ENCODE peak calls at places on chromosomes 2 and 18, in ten cellular contexts. One of them, this sample, is unnamed.

GRCh38 chr2:200171761-200172482 is 134.6 kb upstream of the SPATS2L start:
- DNase-seq in Calu3: no peak
- DNase-seq in adrenal gland: no peak
- DNase-seq in dorsolateral prefrontal cortex: no peak
- DNase-seq in endothelial cell: no peak
- DNase-seq in astrocyte of the spinal cord: peak; percentile 82
- DNase-seq in cardiac muscle cell: no peak
- DNase-seq in AG10803: no peak
- DNase-seq in fibroblast of lung: peak; percentile 70
- DNase-seq in cardiac fibroblast: peak; percentile 48
- DNase-seq in this sample: no peak

GRCh38 chr2:96885432-96886137 is 15.7 kb upstream of the SEMA4C start:
- DNase-seq in endothelial cell: no peak
- DNase-seq in AG10803: no peak
- DNase-seq in dorsolateral prefrontal cortex: no peak
- DNase-seq in Calu3: no peak
- DNase-seq in cardiac fibroblast: no peak
- DNase-seq in adrenal gland: no peak
- DNase-seq in astrocyte of the spinal cord: no peak
- DNase-seq in cardiac muscle cell: no peak
- DNase-seq in fibroblast of lung: no peak
- DNase-seq in this sample: no peak

GRCh38 chr2:22360735-22361374 is 1024.1 kb upstream of the KLHL29 start:
- DNase-seq in AG10803: no peak
- DNase-seq in endothelial cell: no peak
- DNase-seq in astrocyte of the spinal cord: no peak
- DNase-seq in adrenal gland: no peak
- DNase-seq in cardiac muscle cell: no peak
- DNase-seq in dorsolateral prefrontal cortex: no peak
- DNase-seq in fibroblast of lung: no peak
- DNase-seq in Calu3: no peak
- DNase-seq in cardiac fibroblast: no peak
- DNase-seq in this sample: no peak

GRCh38 chr2:11753886-11754704 is 7.7 kb downstream of the LPIN1 start:
- DNase-seq in astrocyte of the spinal cord: peak; percentile 61
- DNase-seq in adrenal gland: peak; percentile 73
- DNase-seq in Calu3: peak; percentile 47
- DNase-seq in dorsolateral prefrontal cortex: no peak
- DNase-seq in endothelial cell: no peak
- DNase-seq in cardiac fibroblast: peak; percentile 71
- DNase-seq in AG10803: peak; percentile 52
- DNase-seq in fibroblast of lung: peak; percentile 75
- DNase-seq in cardiac muscle cell: peak; percentile 68
- DNase-seq in this sample: no peak

GRCh38 chr2:199814845-199815211 is 36.2 kb downstream of the FTCDNL1 start:
- DNase-seq in fibroblast of lung: no peak
- DNase-seq in Calu3: no peak
- DNase-seq in AG10803: no peak
- DNase-seq in endothelial cell: no peak
- DNase-seq in adrenal gland: no peak
- DNase-seq in cardiac fibroblast: no peak
- DNase-seq in cardiac muscle cell: no peak
- DNase-seq in dorsolateral prefrontal cortex: no peak
- DNase-seq in astrocyte of the spinal cord: no peak
- DNase-seq in this sample: no peak

GRCh38 chr18:60499675-60500074 is 127.1 kb upstream of the MC4R start:
- DNase-seq in AG10803: no peak
- DNase-seq in endothelial cell: no peak
- DNase-seq in Calu3: no peak
- DNase-seq in fibroblast of lung: no peak
- DNase-seq in cardiac fibroblast: no peak
- DNase-seq in adrenal gland: no peak
- DNase-seq in cardiac muscle cell: no peak
- DNase-seq in astrocyte of the spinal cord: no peak
- DNase-seq in dorsolateral prefrontal cortex: no peak
- DNase-seq in this sample: no peak

GRCh38 chr2:226664140-226664539 is 135.5 kb downstream of the IRS1 start:
- DNase-seq in endothelial cell: no peak
- DNase-seq in AG10803: no peak
- DNase-seq in cardiac fibroblast: no peak
- DNase-seq in astrocyte of the spinal cord: no peak
- DNase-seq in fibroblast of lung: no peak
- DNase-seq in dorsolateral prefrontal cortex: no peak
- DNase-seq in cardiac muscle cell: no peak
- DNase-seq in adrenal gland: peak; percentile 76
- DNase-seq in Calu3: no peak
- DNase-seq in this sample: no peak

GRCh38 chr2:24774373-24774772 is 18.8 kb downstream of the PTRHD1 start:
- DNase-seq in AG10803: no peak
- DNase-seq in cardiac muscle cell: no peak
- DNase-seq in fibroblast of lung: no peak
- DNase-seq in endothelial cell: no peak
- DNase-seq in Calu3: no peak
- DNase-seq in adrenal gland: no peak
- DNase-seq in dorsolateral prefrontal cortex: no peak
- DNase-seq in astrocyte of the spinal cord: no peak
- DNase-seq in cardiac fibroblast: no peak
- DNase-seq in this sample: no peak

GRCh38 chr2:210899131-210899530 is 342.7 kb downstream of the CPS1 start:
- DNase-seq in fibroblast of lung: peak; percentile 43
- DNase-seq in cardiac muscle cell: no peak
- DNase-seq in dorsolateral prefrontal cortex: no peak
- DNase-seq in AG10803: no peak
- DNase-seq in cardiac fibroblast: peak; percentile 43
- DNase-seq in adrenal gland: no peak
- DNase-seq in Calu3: no peak
- DNase-seq in endothelial cell: no peak
- DNase-seq in astrocyte of the spinal cord: peak; percentile 12
- DNase-seq in this sample: no peak

GRCh38 chr2:229096667-229097066 is 174.4 kb downstream of the PID1 start:
- DNase-seq in endothelial cell: no peak
- DNase-seq in AG10803: no peak
- DNase-seq in cardiac muscle cell: no peak
- DNase-seq in fibroblast of lung: no peak
- DNase-seq in Calu3: no peak
- DNase-seq in adrenal gland: no peak
- DNase-seq in dorsolateral prefrontal cortex: no peak
- DNase-seq in astrocyte of the spinal cord: peak; percentile 78
- DNase-seq in cardiac fibroblast: no peak
- DNase-seq in this sample: no peak

GRCh38 chr2:148533685-148534084 is 110.9 kb upstream of the EPC2 start:
- DNase-seq in endothelial cell: no peak
- DNase-seq in astrocyte of the spinal cord: no peak
- DNase-seq in AG10803: no peak
- DNase-seq in adrenal gland: peak; percentile 14
- DNase-seq in dorsolateral prefrontal cortex: no peak
- DNase-seq in cardiac muscle cell: no peak
- DNase-seq in cardiac fibroblast: no peak
- DNase-seq in fibroblast of lung: no peak
- DNase-seq in Calu3: no peak
- DNase-seq in this sample: no peak

GRCh38 chr18:49017813-49018552 is 67.2 kb upstream of the SMAD7 start:
- DNase-seq in cardiac fibroblast: no peak
- DNase-seq in AG10803: no peak
- DNase-seq in Calu3: no peak
- DNase-seq in cardiac muscle cell: no peak
- DNase-seq in fibroblast of lung: no peak
- DNase-seq in adrenal gland: peak; percentile 37
- DNase-seq in dorsolateral prefrontal cortex: no peak
- DNase-seq in astrocyte of the spinal cord: no peak
- DNase-seq in endothelial cell: no peak
- DNase-seq in this sample: no peak

GRCh38 chr18:68840554-68841263 is 42.8 kb downstream of the CCDC102B start:
- DNase-seq in cardiac muscle cell: peak; percentile 96
- DNase-seq in dorsolateral prefrontal cortex: no peak
- DNase-seq in astrocyte of the spinal cord: peak; percentile 91
- DNase-seq in fibroblast of lung: peak; percentile 96
- DNase-seq in Calu3: peak; percentile 26
- DNase-seq in adrenal gland: peak; percentile 62
- DNase-seq in endothelial cell: no peak
- DNase-seq in AG10803: peak; percentile 87
- DNase-seq in cardiac fibroblast: peak; percentile 98
- DNase-seq in this sample: no peak

GRCh38 chr2:197803033-197803444 is 1.4 kb upstream of the PLCL1 start:
- DNase-seq in astrocyte of the spinal cord: peak; percentile 62
- DNase-seq in dorsolateral prefrontal cortex: no peak
- DNase-seq in endothelial cell: peak; percentile 40
- DNase-seq in cardiac muscle cell: peak; percentile 78
- DNase-seq in AG10803: peak; percentile 62
- DNase-seq in fibroblast of lung: peak; percentile 41
- DNase-seq in adrenal gland: no peak
- DNase-seq in Calu3: peak; percentile 36
- DNase-seq in cardiac fibroblast: peak; percentile 76
- DNase-seq in this sample: no peak

GRCh38 chr2:216865658-216866057 is 5.8 kb upstream of the TNP1 start:
- DNase-seq in cardiac muscle cell: no peak
- DNase-seq in adrenal gland: no peak
- DNase-seq in cardiac fibroblast: no peak
- DNase-seq in AG10803: peak; percentile 15
- DNase-seq in fibroblast of lung: no peak
- DNase-seq in astrocyte of the spinal cord: no peak
- DNase-seq in endothelial cell: no peak
- DNase-seq in Calu3: no peak
- DNase-seq in dorsolateral prefrontal cortex: no peak
- DNase-seq in this sample: no peak

GRCh38 chr2:75564713-75565369 is 4.1 kb upstream of the EVA1A start:
- DNase-seq in fibroblast of lung: no peak
- DNase-seq in AG10803: no peak
- DNase-seq in adrenal gland: no peak
- DNase-seq in cardiac fibroblast: no peak
- DNase-seq in astrocyte of the spinal cord: no peak
- DNase-seq in cardiac muscle cell: no peak
- DNase-seq in Calu3: no peak
- DNase-seq in dorsolateral prefrontal cortex: no peak
- DNase-seq in endothelial cell: no peak
- DNase-seq in this sample: no peak

GRCh38 chr2:27264753-27265535 is 2.1 kb upstream of the SLC30A3 start:
- DNase-seq in fibroblast of lung: peak; percentile 29
- DNase-seq in Calu3: peak; percentile 87
- DNase-seq in astrocyte of the spinal cord: peak; percentile 16
- DNase-seq in endothelial cell: peak; percentile 91
- DNase-seq in dorsolateral prefrontal cortex: no peak
- DNase-seq in AG10803: no peak
- DNase-seq in adrenal gland: peak; percentile 65
- DNase-seq in cardiac fibroblast: peak; percentile 36
- DNase-seq in cardiac muscle cell: peak; percentile 55
- DNase-seq in this sample: peak; percentile 84
- TF ChIP-seq CTCF in fibroblast of lung: peak; percentile 28
- TF ChIP-seq CTCF in Calu3: peak; percentile 67
- TF ChIP-seq CTCF in astrocyte of the spinal cord: peak; percentile 56
- TF ChIP-seq CTCF in endothelial cell: peak; percentile 47
- TF ChIP-seq CTCF in dorsolateral prefrontal cortex: peak; percentile 30
- TF ChIP-seq CTCF in AG10803: peak; percentile 33
- TF ChIP-seq CTCF in adrenal gland: peak; percentile 41
- TF ChIP-seq CTCF in cardiac fibroblast: peak; percentile 25
- TF ChIP-seq CTCF in cardiac muscle cell: peak; percentile 62
- TF ChIP-seq CTCF in this sample: peak; percentile 64

DNA sequence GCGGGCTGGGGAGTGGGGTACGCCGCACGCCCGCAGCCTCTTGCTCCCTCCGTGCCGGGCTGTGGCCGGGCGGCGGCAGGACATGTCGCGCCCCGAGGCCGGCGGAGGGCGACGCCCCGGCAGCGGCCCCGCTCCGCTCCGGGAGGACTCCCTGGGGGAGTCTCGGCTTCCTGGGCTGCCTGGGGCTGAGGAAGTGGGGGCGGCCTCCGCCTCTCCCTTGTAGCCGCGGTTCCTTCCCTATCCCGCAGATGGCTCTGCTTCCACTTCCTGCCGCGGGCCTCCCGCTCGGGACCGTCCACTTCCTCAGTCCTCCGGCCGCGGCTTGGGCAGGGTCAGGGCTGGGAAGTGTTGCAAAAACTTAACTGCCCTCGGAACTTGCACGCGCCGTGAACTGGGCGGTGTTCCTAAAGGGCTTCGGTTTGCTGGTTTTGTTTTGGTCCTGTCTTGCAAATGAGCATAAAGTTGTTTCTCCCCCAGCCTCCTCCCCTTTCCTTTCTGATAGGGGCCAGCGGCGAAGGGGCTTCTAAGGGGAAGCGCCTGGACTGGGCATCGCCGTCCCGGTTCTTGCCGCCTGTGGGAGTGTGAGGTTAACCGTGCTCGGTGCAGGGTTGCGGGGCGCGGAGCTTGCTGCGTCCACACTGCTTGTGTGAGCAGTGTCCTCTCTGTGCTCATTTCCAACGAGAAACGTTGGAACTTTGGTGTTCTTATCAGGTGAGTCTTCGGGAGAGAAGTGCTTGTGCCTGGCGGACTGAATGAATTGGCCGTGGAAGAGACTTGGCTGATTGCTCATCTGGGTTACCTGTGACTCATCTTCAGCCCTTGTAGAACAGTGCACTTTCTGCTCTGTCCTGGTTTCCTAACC is 600 bp downstream of the RALB start:
- DNase-seq in adrenal gland: peak; percentile 91
- DNase-seq in cardiac fibroblast: peak; percentile 77
- DNase-seq in AG10803: peak; percentile 76
- DNase-seq in dorsolateral prefrontal cortex: peak; percentile 81
- DNase-seq in cardiac muscle cell: peak; percentile 88
- DNase-seq in endothelial cell: peak; percentile 75
- DNase-seq in fibroblast of lung: peak; percentile 77
- DNase-seq in Calu3: peak; percentile 70
- DNase-seq in astrocyte of the spinal cord: peak; percentile 70
- DNase-seq in this sample: peak; percentile 79
- TF ChIP-seq CTCF in adrenal gland: peak; percentile 24
- TF ChIP-seq CTCF in cardiac fibroblast: peak; percentile 36
- TF ChIP-seq CTCF in AG10803: peak; percentile 44
- TF ChIP-seq CTCF in dorsolateral prefrontal cortex: no peak
- TF ChIP-seq CTCF in cardiac muscle cell: peak; percentile 46
- TF ChIP-seq CTCF in endothelial cell: no peak
- TF ChIP-seq CTCF in fibroblast of lung: peak; percentile 44
- TF ChIP-seq CTCF in Calu3: peak; percentile 14
- TF ChIP-seq CTCF in astrocyte of the spinal cord: peak; percentile 50
- TF ChIP-seq CTCF in this sample: no peak

DNA sequence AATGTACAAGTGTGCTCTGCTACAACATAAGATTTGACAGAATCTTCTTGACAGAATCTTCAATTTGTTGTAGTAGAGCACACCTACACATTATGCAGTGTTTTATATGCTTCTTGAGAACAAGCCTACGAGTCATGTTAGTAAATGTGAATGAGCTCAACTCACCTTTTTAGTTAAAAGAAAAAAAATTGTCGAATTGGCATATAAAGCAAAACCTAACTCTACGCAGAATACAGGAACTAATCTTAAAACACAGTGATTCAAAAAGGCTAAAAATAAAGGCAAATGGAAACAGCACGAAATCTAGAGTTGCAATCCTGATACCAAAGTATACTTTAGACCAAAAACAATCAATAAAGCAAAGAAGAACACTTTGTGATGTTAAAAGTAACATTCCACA is 87.9 kb downstream of the PIGN start:
- DNase-seq in Calu3: no peak
- DNase-seq in cardiac fibroblast: no peak
- DNase-seq in AG10803: no peak
- DNase-seq in cardiac muscle cell: no peak
- DNase-seq in astrocyte of the spinal cord: no peak
- DNase-seq in endothelial cell: no peak
- DNase-seq in fibroblast of lung: no peak
- DNase-seq in dorsolateral prefrontal cortex: no peak
- DNase-seq in adrenal gland: no peak
- DNase-seq in this sample: no peak
- TF ChIP-seq CTCF in Calu3: no peak
- TF ChIP-seq CTCF in cardiac fibroblast: no peak
- TF ChIP-seq CTCF in AG10803: no peak
- TF ChIP-seq CTCF in cardiac muscle cell: no peak
- TF ChIP-seq CTCF in astrocyte of the spinal cord: no peak
- TF ChIP-seq CTCF in endothelial cell: no peak
- TF ChIP-seq CTCF in fibroblast of lung: no peak
- TF ChIP-seq CTCF in dorsolateral prefrontal cortex: no peak
- TF ChIP-seq CTCF in adrenal gland: no peak
- TF ChIP-seq CTCF in this sample: no peak

GRCh38 chr2:7031424-7032245 is 114.4 kb downstream of the RNF144A start:
- DNase-seq in fibroblast of lung: peak; percentile 24
- DNase-seq in cardiac fibroblast: peak; percentile 68
- DNase-seq in AG10803: no peak
- DNase-seq in dorsolateral prefrontal cortex: no peak
- DNase-seq in Calu3: peak; percentile 96
- DNase-seq in adrenal gland: peak; percentile 81
- DNase-seq in astrocyte of the spinal cord: peak; percentile 18
- DNase-seq in cardiac muscle cell: peak; percentile 71
- DNase-seq in endothelial cell: no peak
- DNase-seq in this sample: no peak
- TF ChIP-seq CTCF in fibroblast of lung: no peak
- TF ChIP-seq CTCF in cardiac fibroblast: no peak
- TF ChIP-seq CTCF in AG10803: no peak
- TF ChIP-seq CTCF in dorsolateral prefrontal cortex: no peak
- TF ChIP-seq CTCF in Calu3: peak; percentile 39
- TF ChIP-seq CTCF in adrenal gland: no peak
- TF ChIP-seq CTCF in astrocyte of the spinal cord: no peak
- TF ChIP-seq CTCF in cardiac muscle cell: no peak
- TF ChIP-seq CTCF in endothelial cell: no peak
- TF ChIP-seq CTCF in this sample: no peak

This sample was measured in nephron progenitor cell.